ENCODE peak calls at places on chromosome 17, in eight cellular contexts. One of them, this sample, is unnamed.

GRCh38 chr17:50423553-50424159 is 2.4 kb upstream of the ACSF2 start:
- DNase-seq in K562: peak
- DNase-seq in HepG2: peak
- DNase-seq in HCT116: peak
- DNase-seq in Panc1: no peak
- DNase-seq in GM23338: peak
- DNase-seq in SK-N-SH: no peak
- DNase-seq in GM12878: no peak
- DNase-seq in this sample: no peak

GRCh38 chr17:76866774-76867577 is 1.2 kb upstream of the MGAT5B start:
- DNase-seq in GM23338: no peak
- DNase-seq in HCT116: no peak
- DNase-seq in SK-N-SH: no peak
- DNase-seq in Panc1: no peak
- DNase-seq in HepG2: no peak
- DNase-seq in K562: no peak
- DNase-seq in GM12878: no peak
- DNase-seq in this sample: no peak

GRCh38 chr17:58658804-58659713 is 32.8 kb downstream of the TEX14 start:
- DNase-seq in K562: peak
- DNase-seq in HCT116: peak
- DNase-seq in HepG2: peak
- DNase-seq in GM23338: peak
- DNase-seq in Panc1: peak
- DNase-seq in SK-N-SH: peak
- DNase-seq in GM12878: peak
- DNase-seq in this sample: peak

GRCh38 chr17:54270499-54270898 is 447.8 kb downstream of the KIF2B start:
- DNase-seq in Panc1: no peak
- DNase-seq in GM12878: no peak
- DNase-seq in SK-N-SH: no peak
- DNase-seq in GM23338: no peak
- DNase-seq in HepG2: no peak
- DNase-seq in K562: no peak
- DNase-seq in HCT116: no peak
- DNase-seq in this sample: no peak

GRCh38 chr17:72697602-72698146 is 394.8 kb downstream of the SLC39A11 start:
- DNase-seq in Panc1: no peak
- DNase-seq in HCT116: no peak
- DNase-seq in GM12878: no peak
- DNase-seq in SK-N-SH: peak
- DNase-seq in GM23338: no peak
- DNase-seq in K562: no peak
- DNase-seq in HepG2: peak
- DNase-seq in this sample: no peak

GRCh38 chr17:9905902-9906301 is 831 bp upstream of the RCVRN start:
- DNase-seq in K562: peak
- DNase-seq in HepG2: peak
- DNase-seq in Panc1: no peak
- DNase-seq in HCT116: peak
- DNase-seq in GM12878: no peak
- DNase-seq in SK-N-SH: peak
- DNase-seq in GM23338: peak
- DNase-seq in this sample: peak

GRCh38 chr17:79769596-79770520 is 8.1 kb upstream of the CBX2 start:
- DNase-seq in GM23338: no peak
- DNase-seq in Panc1: no peak
- DNase-seq in SK-N-SH: no peak
- DNase-seq in GM12878: no peak
- DNase-seq in HCT116: no peak
- DNase-seq in K562: no peak
- DNase-seq in HepG2: no peak
- DNase-seq in this sample: no peak

GRCh38 chr17:35084987-35085386 is 21.5 kb upstream of the RFFL start:
- DNase-seq in GM12878: no peak
- DNase-seq in Panc1: no peak
- DNase-seq in HepG2: no peak
- DNase-seq in SK-N-SH: no peak
- DNase-seq in GM23338: no peak
- DNase-seq in HCT116: peak
- DNase-seq in K562: no peak
- DNase-seq in this sample: no peak

GRCh38 chr17:70527364-70527888 is 358.1 kb downstream of the KCNJ2 start:
- DNase-seq in Panc1: no peak
- DNase-seq in HepG2: no peak
- DNase-seq in GM12878: no peak
- DNase-seq in K562: no peak
- DNase-seq in SK-N-SH: no peak
- DNase-seq in HCT116: no peak
- DNase-seq in GM23338: no peak
- DNase-seq in this sample: peak

GRCh38 chr17:61575352-61575975 is 15.6 kb downstream of the NACA2 start:
- DNase-seq in HepG2: no peak
- DNase-seq in HCT116: no peak
- DNase-seq in Panc1: no peak
- DNase-seq in GM23338: no peak
- DNase-seq in K562: no peak
- DNase-seq in GM12878: no peak
- DNase-seq in SK-N-SH: no peak
- DNase-seq in this sample: no peak

GRCh38 chr17:8707591-8708453 is 36.8 kb downstream of the CCDC42 start:
- DNase-seq in HepG2: peak
- DNase-seq in GM23338: no peak
- DNase-seq in GM12878: no peak
- DNase-seq in HCT116: no peak
- DNase-seq in Panc1: no peak
- DNase-seq in K562: no peak
- DNase-seq in SK-N-SH: peak
- DNase-seq in this sample: no peak

GRCh38 chr17:79214940-79215604 is 140.4 kb downstream of the ENGASE start:
- DNase-seq in SK-N-SH: peak
- DNase-seq in HCT116: no peak
- DNase-seq in K562: no peak
- DNase-seq in GM23338: no peak
- DNase-seq in HepG2: no peak
- DNase-seq in GM12878: no peak
- DNase-seq in Panc1: no peak
- DNase-seq in this sample: no peak

GRCh38 chr17:39270923-39271322 is 45.2 kb upstream of the STAC2 start:
- DNase-seq in HCT116: peak
- DNase-seq in GM23338: peak
- DNase-seq in GM12878: no peak
- DNase-seq in SK-N-SH: no peak
- DNase-seq in Panc1: peak
- DNase-seq in K562: peak
- DNase-seq in HepG2: no peak
- DNase-seq in this sample: no peak

DNA sequence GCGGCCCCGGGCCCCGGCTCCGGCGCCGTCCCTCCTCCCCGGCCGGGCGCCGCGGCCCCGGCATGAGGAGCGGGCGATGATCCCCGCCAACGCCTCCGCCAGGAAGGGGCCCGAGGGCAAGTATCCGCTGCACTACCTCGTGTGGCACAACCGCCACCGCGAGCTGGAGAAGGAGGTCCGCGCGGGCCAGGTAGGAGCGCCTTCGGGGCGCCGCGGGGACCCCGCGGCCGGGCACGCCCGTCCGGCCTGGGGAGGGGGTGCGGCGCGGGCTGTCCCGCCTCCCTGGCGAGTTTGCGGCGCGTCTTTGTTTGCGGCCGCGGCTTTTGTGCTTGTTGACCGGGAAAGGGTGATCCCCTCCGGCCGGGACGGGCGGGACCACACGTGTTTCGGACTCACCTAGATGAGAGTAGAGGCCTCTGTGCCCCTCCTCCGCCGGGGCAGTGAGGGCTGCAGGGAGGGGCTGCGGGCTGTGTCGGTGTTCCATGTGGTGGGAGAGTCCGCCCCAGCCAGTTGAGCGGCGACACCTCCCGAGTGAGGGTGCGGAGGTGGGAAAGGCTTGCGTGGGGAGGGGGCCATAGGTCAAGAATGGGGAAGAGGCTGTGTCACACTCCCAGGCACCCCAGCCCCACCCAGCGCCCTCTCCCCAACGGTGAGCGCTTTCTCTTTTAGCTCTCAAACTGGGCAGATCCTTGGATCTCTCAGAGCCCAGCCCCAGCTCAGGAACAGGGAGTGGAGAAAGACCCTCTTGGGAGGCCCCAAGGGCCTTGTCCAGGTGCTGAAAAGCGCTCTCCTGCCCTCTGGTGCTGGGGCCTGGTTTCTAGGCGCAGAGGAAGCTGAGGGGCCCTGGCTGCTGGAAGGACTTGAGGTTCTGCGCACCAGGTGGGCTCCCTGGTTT is 861 bp downstream of the ANKRD13B start:
- DNase-seq in GM12878: no peak
- DNase-seq in Panc1: no peak
- DNase-seq in HCT116: no peak
- DNase-seq in HepG2: no peak
- DNase-seq in SK-N-SH: no peak
- DNase-seq in GM23338: peak
- DNase-seq in K562: peak
- DNase-seq in this sample: peak
- TF ChIP-seq REST in GM12878: peak
- TF ChIP-seq REST in Panc1: peak
- TF ChIP-seq REST in HCT116: no peak
- TF ChIP-seq REST in HepG2: peak
- TF ChIP-seq REST in SK-N-SH: peak
- TF ChIP-seq REST in GM23338: peak
- TF ChIP-seq REST in K562: peak
- TF ChIP-seq REST in this sample: peak

DNA sequence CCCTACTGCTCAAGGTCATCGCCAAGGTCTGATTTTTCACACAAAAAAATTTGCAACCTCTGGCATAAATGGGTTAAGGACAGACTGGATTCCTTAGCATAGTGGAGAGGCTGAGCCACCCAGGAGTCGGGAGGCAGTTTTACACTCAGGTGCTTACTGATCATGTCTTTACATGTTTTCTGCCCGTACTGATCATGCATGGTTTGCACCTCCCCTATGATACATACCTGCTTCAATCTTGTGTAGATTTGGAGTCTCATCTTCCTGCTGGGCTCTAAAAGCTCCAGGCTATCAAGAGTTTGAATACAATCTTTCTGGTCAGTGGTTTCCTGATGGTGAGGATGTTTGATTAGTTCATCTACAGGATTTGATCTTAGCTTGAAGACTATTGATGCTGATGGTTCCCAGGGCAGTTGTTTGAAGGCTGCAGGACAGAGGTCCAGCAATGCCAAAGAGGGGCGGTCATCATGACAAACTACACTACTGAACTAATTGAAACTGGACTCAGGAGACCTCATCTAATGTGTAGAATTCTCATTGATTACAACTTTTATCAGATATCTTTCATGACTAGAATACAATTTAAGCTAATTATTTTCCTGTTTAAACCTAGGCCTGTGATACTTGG is 6.9 kb downstream of the C1QBP start:
- DNase-seq in GM12878: no peak
- DNase-seq in HepG2: no peak
- DNase-seq in Panc1: no peak
- DNase-seq in SK-N-SH: no peak
- DNase-seq in HCT116: no peak
- DNase-seq in GM23338: no peak
- DNase-seq in K562: no peak
- DNase-seq in this sample: no peak
- TF ChIP-seq POLR2AphosphoS5 in GM12878: no peak
- TF ChIP-seq POLR2AphosphoS5 in HepG2: no peak
- TF ChIP-seq POLR2AphosphoS5 in Panc1: peak
- TF ChIP-seq POLR2AphosphoS5 in SK-N-SH: no peak
- TF ChIP-seq POLR2AphosphoS5 in HCT116: peak
- TF ChIP-seq POLR2AphosphoS5 in GM23338: no peak
- TF ChIP-seq POLR2AphosphoS5 in K562: no peak
- TF ChIP-seq POLR2AphosphoS5 in this sample: no peak

GRCh38 chr17:45224671-45225050 is 3.0 kb downstream of the FMNL1 start:
- DNase-seq in HCT116: no peak
- DNase-seq in Panc1: no peak
- DNase-seq in GM23338: no peak
- DNase-seq in HepG2: no peak
- DNase-seq in GM12878: no peak
- DNase-seq in SK-N-SH: no peak
- DNase-seq in K562: no peak
- DNase-seq in this sample: no peak

GRCh38 chr17:45225051-45225700 is 3.5 kb downstream of the FMNL1 start:
- DNase-seq in HepG2: no peak
- DNase-seq in K562: no peak
- DNase-seq in GM23338: no peak
- DNase-seq in HCT116: no peak
- DNase-seq in GM12878: no peak
- DNase-seq in Panc1: no peak
- DNase-seq in SK-N-SH: no peak
- DNase-seq in this sample: peak

GRCh38 chr17:45226620-45227019 is 4.9 kb downstream of the FMNL1 start:
- DNase-seq in HepG2: no peak
- DNase-seq in HCT116: no peak
- DNase-seq in K562: no peak
- DNase-seq in GM23338: no peak
- DNase-seq in GM12878: no peak
- DNase-seq in SK-N-SH: no peak
- DNase-seq in Panc1: no peak
- DNase-seq in this sample: no peak

GRCh38 chr17:45227101-45227591 is 5.5 kb downstream of the FMNL1 start:
- DNase-seq in HCT116: no peak
- DNase-seq in Panc1: no peak
- DNase-seq in HepG2: no peak
- DNase-seq in SK-N-SH: no peak
- DNase-seq in GM23338: no peak
- DNase-seq in GM12878: peak
- DNase-seq in K562: peak
- DNase-seq in this sample: no peak

GRCh38 chr17:45225964-45226530 is 4.4 kb downstream of the FMNL1 start:
- DNase-seq in HepG2: no peak
- DNase-seq in SK-N-SH: no peak
- DNase-seq in GM12878: peak
- DNase-seq in Panc1: no peak
- DNase-seq in K562: peak
- DNase-seq in GM23338: no peak
- DNase-seq in HCT116: no peak
- DNase-seq in this sample: peak
- TF ChIP-seq REST in HepG2: no peak
- TF ChIP-seq REST in SK-N-SH: no peak
- TF ChIP-seq REST in GM12878: peak
- TF ChIP-seq REST in Panc1: no peak
- TF ChIP-seq REST in K562: peak
- TF ChIP-seq REST in GM23338: no peak
- TF ChIP-seq REST in HCT116: no peak
- TF ChIP-seq REST in this sample: peak

DNA sequence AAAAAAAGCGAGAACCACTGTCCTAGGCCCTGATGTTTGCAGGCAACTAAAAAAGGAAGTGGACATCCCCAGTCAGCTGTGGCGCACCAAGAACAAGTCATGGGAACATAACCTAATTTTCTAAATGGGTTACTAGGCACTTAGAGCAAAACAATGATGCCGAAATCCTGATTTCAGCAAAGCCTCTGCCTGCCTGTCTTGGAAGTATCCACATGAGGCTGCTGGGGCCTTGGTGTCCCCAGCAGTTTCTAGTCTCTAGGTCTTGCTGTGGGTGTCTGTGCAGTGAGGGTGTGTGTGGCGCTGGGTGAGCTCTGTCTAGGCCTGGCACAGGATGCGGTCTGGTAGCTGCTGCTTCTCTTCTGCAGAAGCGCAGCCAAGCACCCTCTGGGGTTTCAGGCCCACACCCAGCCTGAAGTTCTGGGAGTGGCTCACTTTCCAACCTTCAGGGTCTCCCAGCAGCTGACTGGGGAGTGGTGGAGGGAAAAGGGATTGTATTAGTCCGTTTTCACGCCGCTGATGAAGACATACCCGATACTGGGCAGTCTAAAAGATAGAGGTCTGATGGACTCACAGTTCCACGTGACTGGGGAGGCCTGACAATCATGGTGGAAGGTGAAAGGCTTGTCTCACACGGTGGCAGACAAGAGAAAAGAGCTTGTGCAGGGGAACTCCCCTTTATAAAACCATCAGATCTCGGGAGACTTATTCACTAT is 21.1 kb downstream of the STH start:
- DNase-seq in HepG2: no peak
- DNase-seq in Panc1: no peak
- DNase-seq in K562: no peak
- DNase-seq in GM12878: peak
- DNase-seq in HCT116: no peak
- DNase-seq in SK-N-SH: no peak
- DNase-seq in GM23338: no peak
- DNase-seq in this sample: no peak
- TF ChIP-seq POLR2AphosphoS5 in HepG2: no peak
- TF ChIP-seq POLR2AphosphoS5 in Panc1: no peak
- TF ChIP-seq POLR2AphosphoS5 in K562: no peak
- TF ChIP-seq POLR2AphosphoS5 in GM12878: no peak
- TF ChIP-seq POLR2AphosphoS5 in HCT116: no peak
- TF ChIP-seq POLR2AphosphoS5 in SK-N-SH: no peak
- TF ChIP-seq POLR2AphosphoS5 in GM23338: no peak
- TF ChIP-seq POLR2AphosphoS5 in this sample: no peak

This sample was measured in HL-60.